ENCODE peak calls at places on chromosomes 4 and X, in four cellular contexts. X is heart right ventricle, A is tibial nerve, U is SJSA1. G is an unnamed sample. For H3K27me3, the result is how much of the 10 kb centered on the place peaks cover.

GRCh38 chr4:172962564-172963353 is 205.9 kb upstream of the GALNT7 start:
- DNase-seq in U (no peak), A (no peak), X (no peak), G (no peak)

GRCh38 chrX:21412883-21413282 is 38.7 kb downstream of the CNKSR2 start:
- DNase-seq in U (no peak), X (no peak), A (no peak), G (no peak)

GRCh38 chr4:65265526-65265925 is 404.8 kb downstream of the EPHA5 start:
- DNase-seq in U (no peak), A (no peak), X (no peak), G (no peak)

GRCh38 chrX:43505759-43506158 is 150.3 kb upstream of the MAOA start:
- DNase-seq in A (no peak), X (no peak), U (no peak), G (no peak)

GRCh38 chr4:132759199-132759780 is 389.8 kb upstream of the PCDH10 start:
- DNase-seq in A (no peak), U (no peak), X (no peak), G (no peak)

GRCh38 chr4:149985981-149986380 is 92.3 kb upstream of the DCLK2 start:
- DNase-seq in X (no peak), U (no peak), A (no peak), G (no peak)

GRCh38 chrX:81195712-81196111 is 6.0 kb downstream of the HMGN5 start:
- DNase-seq in A (peak), U (peak), X (peak), G (peak)

GRCh38 chr4:183876268-183876934 is 28.7 kb upstream of the STOX2 start:
- DNase-seq in A (no peak), X (peak), U (peak), G (peak)

GRCh38 chr4:10031663-10032590 is 10.6 kb upstream of the SLC2A9 start:
- DNase-seq in X (peak), A (no peak), U (no peak), G (no peak)

GRCh38 chrX:131845201-131845600 is 177.9 kb upstream of the STK26 start:
- DNase-seq in X (no peak), A (no peak), U (no peak), G (no peak)

GRCh38 chr4:184983660-184984356 is 34.5 kb upstream of the HELT start:
- DNase-seq in A (peak), U (no peak), X (peak), G (peak)

GRCh38 chrX:1185556-1185955 is 26.9 kb downstream of the CRLF2 start:
- DNase-seq in U (peak), A (no peak), X (no peak), G (no peak)

GRCh38 chrX:41245641-41246040 is 88.3 kb upstream of the DDX3X start:
- DNase-seq in X (no peak), U (no peak), A (no peak), G (no peak)

GRCh38 chr4:126405369-126405982 is 1090.7 kb downstream of the FAT4 start:
- DNase-seq in U (no peak), A (no peak), X (no peak), G (no peak)

GRCh38 chr4:126777649-126778048 is 855.1 kb upstream of the INTU start:
- DNase-seq in U (no peak), X (no peak), A (no peak), G (no peak)

GRCh38 chrX:15600071-15600470 is 689 bp downstream of the ACE2 start:
- DNase-seq in X (no peak), U (no peak), A (no peak), G (no peak)

GRCh38 chr4:7557447-7557846 is 122.7 kb upstream of the PSAPL1 start:
- DNase-seq in A (no peak), U (no peak), X (no peak), G (no peak)

GRCh38 chrX:129696463-129697155 is 41.9 kb upstream of the APLN start:
- DNase-seq in A (no peak), X (no peak), U (no peak), G (no peak)

GRCh38 chrX:129697204-129697829 is 41.5 kb upstream of the XPNPEP2 start:
- DNase-seq in X (peak), A (no peak), U (no peak), G (peak)

GRCh38 chrX:129695535-129695934 is 40.8 kb upstream of the APLN start:
- DNase-seq in A (no peak), X (no peak), U (no peak), G (no peak)

GRCh38 chrX:129694805-129695204 is 40.0 kb upstream of the APLN start:
- DNase-seq in X (no peak), U (no peak), A (no peak), G (no peak)

DNA sequence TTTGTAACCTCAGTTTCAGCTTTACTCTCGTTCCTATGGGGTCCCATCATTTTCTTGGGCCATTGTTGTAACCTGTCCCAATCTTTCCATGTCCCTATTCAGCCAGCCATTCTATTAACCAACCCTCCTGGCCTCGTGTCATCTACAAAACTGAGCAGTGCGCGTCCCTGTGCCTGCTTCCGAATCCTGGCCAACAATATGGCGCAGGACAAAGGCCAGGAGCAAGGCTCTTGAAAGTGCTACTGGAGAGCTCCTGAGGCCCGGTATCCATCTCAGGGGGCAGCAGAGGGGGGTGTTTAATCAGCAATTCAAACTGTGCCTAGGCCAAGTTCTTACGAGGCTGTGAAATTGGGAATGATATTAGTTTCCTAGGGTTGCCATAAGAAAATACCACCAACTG is 41.2 kb upstream of the APLN start:
- DNase-seq in X (no peak), U (no peak), A (no peak), G (no peak)
- H3K27me3 ChIP-seq in X (under half), U (under half), A (under half), G (under half)

GRCh38 chrX:153623310-153624029 is 23.5 kb upstream of the DUSP9 start:
- DNase-seq in A (no peak), U (no peak), X (no peak), G (no peak)

GRCh38 chrX:153620576-153620975 is 21.6 kb upstream of the CCNQ start:
- DNase-seq in X (no peak), A (no peak), U (no peak), G (no peak)

GRCh38 chrX:153624196-153625091 is 22.6 kb upstream of the DUSP9 start:
- DNase-seq in U (no peak), X (no peak), A (no peak), G (no peak)

GRCh38 chrX:153622661-153623309 is 23.8 kb upstream of the CCNQ start:
- DNase-seq in X (no peak), U (no peak), A (no peak), G (no peak)

GRCh38 chrX:153621949-153622598 is 23.1 kb upstream of the CCNQ start:
- DNase-seq in U (no peak), X (no peak), A (no peak), G (no peak)
- H3K27me3 ChIP-seq in U (under half), X (under half), A (under half), G (under half)

GRCh38 chrX:136541294-136541693 is 9.3 kb downstream of the VGLL1 start:
- DNase-seq in X (no peak), U (no peak), A (no peak), G (no peak)

GRCh38 chrX:136542281-136542680 is 10.3 kb downstream of the VGLL1 start:
- DNase-seq in U (no peak), A (no peak), X (no peak), G (no peak)

GRCh38 chrX:136538811-136539210 is 6.8 kb downstream of the VGLL1 start:
- DNase-seq in A (no peak), U (no peak), X (no peak), G (no peak)

DNA sequence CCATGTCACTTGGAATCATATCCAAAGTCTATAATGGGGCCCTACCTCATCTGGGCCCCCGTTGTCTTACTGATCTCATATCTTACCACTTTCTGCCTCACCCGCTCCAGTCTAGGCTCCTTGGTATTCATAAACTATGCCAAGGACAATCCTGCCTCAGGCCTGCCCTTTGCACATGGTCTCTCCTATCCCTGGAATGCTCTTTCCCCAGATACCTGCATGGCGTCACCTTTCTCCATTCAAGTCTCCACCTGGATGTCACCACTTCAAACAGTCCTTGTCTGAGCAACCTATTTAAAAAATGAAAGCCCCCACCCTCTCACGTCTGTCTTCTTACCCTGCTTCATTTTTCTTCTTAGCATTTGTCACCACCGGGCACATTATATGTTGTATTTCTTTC is 8.2 kb downstream of the VGLL1 start:
- DNase-seq in X (no peak), U (no peak), A (no peak), G (no peak)
- H3K27me3 ChIP-seq in X (under half), U (under half), A (under half), G (under half)

GRCh38 chr4:2415213-2415612 is 3.2 kb downstream of the ZFYVE28 start:
- DNase-seq in X (no peak), U (no peak), A (no peak), G (no peak)

GRCh38 chr4:2413821-2414610 is 4.4 kb downstream of the ZFYVE28 start:
- DNase-seq in U (no peak), A (no peak), X (no peak), G (no peak)

GRCh38 chr4:2411786-2412510 is 6.5 kb downstream of the ZFYVE28 start:
- DNase-seq in X (no peak), U (no peak), A (no peak), G (peak)

GRCh38 chr4:2412534-2412884 is 5.9 kb downstream of the ZFYVE28 start:
- DNase-seq in U (no peak), A (no peak), X (no peak), G (no peak)

GRCh38 chr4:2412885-2413716 is 5.3 kb downstream of the ZFYVE28 start:
- DNase-seq in A (no peak), X (peak), U (peak), G (peak)
- H3K27me3 ChIP-seq in A (under half), X (under half), U (under half), G (under half)

GRCh38 chr4:146647615-146648383 is 9.1 kb downstream of the POU4F2 start:
- DNase-seq in U (no peak), A (no peak), X (no peak), G (no peak)
- H3K27me3 ChIP-seq in U (under half), A (half or more), X (half or more), G (under half)

G was measured in heart left ventricle.